ENCODE peak calls at places on chromosomes 12 and 14, in seven cellular contexts. G is GF-D8, K is NCI-H1048, D is progenitor cell of endocrine pancreas, Y is HS-5, X is COR-L47, R is dorsolateral prefrontal cortex. S is an unnamed sample.

GRCh38 chr12:49750027-49750977 is 8.9 kb downstream of the TMBIM6 start:
- DNase-seq in K (no peak), X (no peak), Y (peak), G (peak), D (no peak), R (no peak), S (no peak)

GRCh38 chr14:95533391-95533821 is 1.4 kb upstream of the GLRX5 start:
- DNase-seq in G (no peak), D (no peak), K (no peak), Y (no peak), R (no peak), X (peak), S (no peak)

GRCh38 chr12:66191547-66192126 is 2.6 kb downstream of the IRAK3 start:
- DNase-seq in R (no peak), X (no peak), K (no peak), G (no peak), Y (no peak), D (no peak), S (no peak)

GRCh38 chr14:92844220-92844619 is 50.1 kb downstream of the GOLGA5 start:
- DNase-seq in X (no peak), K (no peak), R (no peak), G (no peak), Y (no peak), D (no peak), S (no peak)

GRCh38 chr12:92030618-92031017 is 115.0 kb downstream of the BTG1 start:
- DNase-seq in D (no peak), K (no peak), X (no peak), Y (no peak), G (no peak), R (peak), S (no peak)

GRCh38 chr14:104931323-104931770 is 6.7 kb downstream of the PLD4 start:
- DNase-seq in R (no peak), D (no peak), Y (no peak), K (no peak), G (no peak), X (no peak), S (no peak)

GRCh38 chr14:104557766-104558165 is 21.8 kb upstream of the C14orf180 start:
- DNase-seq in R (no peak), K (no peak), D (no peak), G (no peak), Y (no peak), X (no peak), S (no peak)

GRCh38 chr12:3362751-3363150 is 128.3 kb upstream of the PRMT8 start:
- DNase-seq in X (peak), K (no peak), R (no peak), G (no peak), D (no peak), Y (no peak), S (no peak)

GRCh38 chr14:58118097-58118496 is 33.9 kb downstream of the ARMH4 start:
- DNase-seq in R (no peak), X (no peak), Y (no peak), K (no peak), G (no peak), D (no peak), S (no peak)

GRCh38 chr14:93788557-93789365 is 476 bp upstream of the PRIMA1 start:
- DNase-seq in R (peak), G (no peak), K (peak), X (peak), D (peak), Y (no peak), S (no peak)

GRCh38 chr12:120961604-120962486 is 16.5 kb upstream of the HNF1A start:
- DNase-seq in K (no peak), D (no peak), R (no peak), G (no peak), Y (no peak), X (no peak), S (no peak)

GRCh38 chr12:132579747-132580146 is 30.6 kb downstream of the LRCOL1 start:
- DNase-seq in X (no peak), D (no peak), G (no peak), R (no peak), K (no peak), Y (no peak), S (no peak)

GRCh38 chr12:91272456-91273063 is 89.9 kb upstream of the DCN start:
- DNase-seq in G (no peak), X (no peak), K (no peak), R (no peak), D (no peak), Y (no peak), S (no peak)

GRCh38 chr12:45051490-45052105 is 699 bp upstream of the DBX2 start:
- DNase-seq in Y (no peak), K (no peak), X (no peak), R (no peak), D (no peak), G (no peak), S (no peak)

GRCh38 chr14:70086685-70087379 is 101.9 kb downstream of the SLC8A3 start:
- DNase-seq in G (no peak), R (peak), Y (peak), K (no peak), D (no peak), X (peak), S (no peak)

GRCh38 chr14:61611880-61612630 is 83.3 kb upstream of the HIF1A start:
- DNase-seq in R (no peak), X (no peak), G (no peak), D (no peak), K (no peak), Y (no peak), S (no peak)

GRCh38 chr14:92933481-92933880 is 10.5 kb downstream of the CHGA start:
- DNase-seq in K (no peak), Y (no peak), X (no peak), D (no peak), G (no peak), R (no peak), S (no peak)

GRCh38 chr14:23360496-23360895 is 4.5 kb downstream of the EFS start:
- DNase-seq in K (no peak), R (peak), Y (no peak), X (no peak), G (no peak), D (no peak), S (no peak)